ENCODE peak calls at places on chromosomes 12 and 14, in six cellular contexts. K is BE2C; E is CD4-positive, CD25-positive, alpha-beta regulatory T cell; T is thoracic aorta; M is AG09309; X is iPS DF 6.9. N is an unnamed sample.

GRCh38 chr14:65879218-65880009 is 466.9 kb downstream of the FUT8 start:
- DNase-seq in E (no peak), X (no peak), T (no peak), M (peak), K (no peak), N (peak)

GRCh38 chr14:91135039-91135438 is 21.2 kb downstream of the DGLUCY start:
- DNase-seq in K (no peak), X (no peak), M (no peak), E (no peak), T (no peak), N (peak)

GRCh38 chr12:54390176-54390667 is 5.7 kb upstream of the ZNF385A start:
- DNase-seq in M (no peak), X (no peak), K (no peak), T (no peak), E (no peak), N (peak)

GRCh38 chr14:33800735-33801163 is 150.1 kb downstream of the EGLN3 start:
- DNase-seq in X (no peak), M (no peak), E (no peak), T (no peak), K (no peak), N (no peak)

GRCh38 chr14:105498430-105499255 is 7.6 kb downstream of the TEDC1 start:
- DNase-seq in E (peak), T (no peak), X (no peak), K (peak), M (no peak), N (no peak)

GRCh38 chr14:103408491-103409155 is 23.4 kb downstream of the MARK3 start:
- DNase-seq in E (no peak), T (no peak), M (no peak), X (no peak), K (no peak), N (no peak)

GRCh38 chr12:63844391-63845341 is at the start of gene SRGAP1:
- DNase-seq in M (peak), E (no peak), T (peak), X (no peak), K (peak), N (peak)

GRCh38 chr12:45357547-45358417 is 141.9 kb downstream of the ANO6 start:
- DNase-seq in K (no peak), E (no peak), T (no peak), M (no peak), X (no peak), N (no peak)

GRCh38 chr14:68842298-68842697 is 49.4 kb upstream of the ZFP36L1 start:
- DNase-seq in M (no peak), E (no peak), K (no peak), T (no peak), X (no peak), N (no peak)

GRCh38 chr14:52790756-52791203 is 627 bp downstream of the GNPNAT1 start:
- DNase-seq in T (no peak), K (no peak), X (no peak), M (no peak), E (no peak), N (no peak)

GRCh38 chr14:52299692-52300278 is 14.3 kb upstream of the PTGER2 start:
- DNase-seq in X (peak), E (no peak), M (peak), T (no peak), K (no peak), N (peak)

GRCh38 chr14:67650161-67650560 is 24.3 kb downstream of the VTI1B start:
- DNase-seq in T (no peak), M (no peak), X (no peak), E (no peak), K (no peak), N (no peak)

GRCh38 chr14:24055971-24056799 is 4.4 kb downstream of the CARMIL3 start:
- DNase-seq in M (no peak), T (no peak), X (no peak), K (no peak), E (no peak), N (no peak)

DNA sequence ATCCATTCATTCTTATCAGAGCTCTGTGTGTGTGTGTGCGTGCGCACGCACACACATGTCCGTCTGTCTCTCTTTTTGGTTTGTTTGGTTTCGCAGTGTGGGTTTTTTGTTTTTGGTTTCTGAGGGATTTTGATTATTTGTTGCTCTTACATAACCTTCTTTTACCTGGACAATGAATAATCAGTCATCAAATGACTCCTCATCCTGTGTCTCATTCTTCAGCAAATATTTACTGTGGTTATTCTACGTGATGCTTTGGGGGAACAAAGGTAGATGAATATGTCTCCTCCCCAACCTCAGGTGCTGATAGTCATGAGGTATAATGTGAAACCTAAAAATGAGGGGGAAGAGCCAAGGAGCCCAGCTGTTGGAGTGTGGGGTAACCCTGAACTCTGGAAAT is 92.4 kb downstream of the SAMD4A start:
- DNase-seq in X (no peak), K (no peak), E (no peak), M (no peak), T (no peak), N (peak)
- H3K4me3 ChIP-seq in X (no peak), K (no peak), E (no peak), M (no peak), T (no peak), N (no peak)

GRCh38 chr14:55436530-55436929 is 3.9 kb downstream of the TBPL2 start:
- DNase-seq in T (no peak), X (no peak), E (no peak), M (no peak), K (no peak), N (no peak)
- H3K4me3 ChIP-seq in T (no peak), X (no peak), E (no peak), M (no peak), K (no peak), N (no peak)

DNA sequence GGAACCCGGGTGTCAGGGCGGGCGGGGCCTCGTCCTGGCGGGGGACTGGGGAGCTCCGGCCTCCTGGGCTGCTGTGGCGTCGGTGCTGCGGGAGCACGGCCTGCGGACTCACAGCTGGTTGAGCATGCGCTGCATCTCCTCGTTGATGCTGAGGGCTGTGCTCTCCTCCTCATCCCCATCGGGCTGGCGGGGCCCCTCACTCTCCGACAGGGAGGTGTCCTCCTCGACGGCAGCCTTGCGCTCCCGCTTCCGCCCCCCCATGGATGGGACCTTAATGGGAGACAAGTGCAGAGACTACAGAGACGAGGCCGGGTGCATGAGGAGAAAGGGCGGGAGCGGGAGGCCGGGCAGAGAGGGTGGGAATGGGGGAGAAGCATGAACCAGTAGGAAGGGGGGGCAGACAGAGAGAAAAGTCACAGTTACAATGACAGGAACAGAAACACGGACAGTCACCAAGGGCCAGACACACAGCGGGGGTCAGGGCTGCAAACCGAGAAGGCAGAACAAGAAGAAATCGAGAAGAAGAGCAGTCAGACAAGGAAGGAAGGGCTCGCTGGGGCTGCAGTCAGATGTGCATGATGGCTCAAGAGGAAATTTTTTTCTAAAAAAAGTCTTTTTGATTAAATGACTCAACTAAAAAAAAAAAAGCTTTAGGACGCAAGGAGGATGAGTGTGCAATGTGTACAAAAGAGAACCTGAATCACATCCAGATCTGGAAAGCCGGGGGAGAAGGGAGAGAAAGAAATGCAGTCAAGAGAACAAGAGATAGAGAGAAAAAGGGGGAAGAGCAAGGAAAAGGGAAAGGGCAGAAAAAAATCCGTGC is 7.1 kb downstream of the IFFO1 start:
- DNase-seq in K (no peak), M (peak), X (no peak), E (no peak), T (no peak), N (peak)
- H3K4me3 ChIP-seq in K (no peak), M (peak), X (no peak), E (no peak), T (peak), N (no peak)

GRCh38 chr12:100165356-100165755 is 22.7 kb upstream of the BLTP3B start:
- DNase-seq in T (no peak), E (no peak), M (no peak), X (no peak), K (no peak), N (no peak)

GRCh38 chr12:100166232-100166631 is 23.6 kb upstream of the BLTP3B start:
- DNase-seq in E (no peak), M (no peak), X (no peak), K (no peak), T (no peak), N (no peak)

GRCh38 chr12:100168562-100168961 is 25.9 kb upstream of the BLTP3B start:
- DNase-seq in K (no peak), E (no peak), X (no peak), T (no peak), M (no peak), N (peak)

GRCh38 chr12:100163416-100164152 is 20.9 kb upstream of the BLTP3B start:
- DNase-seq in E (peak), X (peak), T (peak), K (peak), M (no peak), N (peak)

DNA sequence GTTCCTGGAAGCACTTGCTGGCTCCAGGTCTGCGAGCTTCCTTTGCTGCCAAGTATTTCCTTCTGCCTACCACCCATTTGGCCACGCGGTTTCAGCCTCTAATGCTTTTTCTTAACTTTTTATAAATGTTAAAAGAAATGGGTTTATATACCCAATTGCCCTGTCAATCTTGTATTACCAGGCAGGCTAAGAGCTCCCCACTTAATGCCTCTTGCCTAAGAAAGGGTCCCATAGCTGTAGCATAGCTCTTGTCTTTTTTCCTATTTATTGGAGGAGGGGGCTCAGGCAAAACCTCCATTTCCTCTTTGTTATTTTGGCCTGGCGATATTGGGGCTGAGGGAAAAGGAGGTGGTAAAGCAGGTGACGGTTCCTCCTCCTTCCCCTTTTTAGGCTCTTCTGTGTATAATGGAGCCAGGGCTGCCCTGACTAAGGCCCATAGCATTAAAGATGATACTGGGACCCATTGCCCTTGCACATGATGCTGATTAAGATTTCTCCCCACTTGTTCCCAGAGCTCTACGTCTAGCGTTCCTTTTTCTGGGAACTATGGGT is 21.6 kb upstream of the BLTP3B start:
- DNase-seq in X (no peak), M (no peak), T (no peak), K (no peak), E (no peak), N (no peak)
- H3K4me3 ChIP-seq in X (no peak), M (peak), T (peak), K (peak), E (no peak), N (no peak)

DNA sequence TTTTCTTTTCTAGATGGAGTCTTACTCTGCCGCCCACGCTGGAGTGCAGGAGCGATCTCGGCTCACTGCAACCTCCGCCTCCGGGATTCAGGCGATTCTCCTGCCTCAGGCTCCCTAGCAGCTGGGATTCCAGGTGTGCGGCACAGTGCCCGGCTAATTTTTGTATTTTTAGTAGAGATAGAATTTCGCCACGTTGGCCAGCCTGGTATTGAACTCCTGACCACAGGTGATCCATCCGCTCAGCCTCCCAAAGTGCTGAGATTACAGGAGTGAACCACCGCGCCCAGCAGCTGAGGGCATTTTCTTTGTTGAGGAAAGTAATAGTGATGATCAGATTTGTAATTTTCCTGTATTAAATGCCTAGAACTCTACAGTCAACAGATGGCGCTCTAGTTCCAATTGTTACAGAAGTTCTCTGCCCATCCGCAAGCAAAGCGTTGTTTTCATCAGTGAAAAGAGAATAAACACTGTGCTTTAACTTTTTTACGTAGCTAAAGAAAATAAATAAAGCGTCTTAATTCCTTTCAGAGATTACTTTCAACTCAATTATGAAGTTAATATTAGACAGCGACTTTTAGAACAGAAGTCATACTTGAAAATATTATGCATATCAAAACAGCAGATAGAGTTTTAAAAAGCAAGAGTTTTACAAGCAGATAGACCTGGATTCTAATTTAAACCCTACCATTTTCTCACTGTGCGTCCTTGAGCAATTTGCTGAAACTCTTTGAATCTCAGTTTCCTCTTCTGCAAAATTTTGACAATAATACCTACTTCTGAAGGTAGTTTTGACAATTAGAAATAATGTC is 335.1 kb downstream of the DUSP6 start:
- DNase-seq in E (peak), K (peak), T (no peak), X (peak), M (no peak), N (peak)
- H3K4me3 ChIP-seq in E (no peak), K (peak), T (peak), X (peak), M (peak), N (no peak)

DNA sequence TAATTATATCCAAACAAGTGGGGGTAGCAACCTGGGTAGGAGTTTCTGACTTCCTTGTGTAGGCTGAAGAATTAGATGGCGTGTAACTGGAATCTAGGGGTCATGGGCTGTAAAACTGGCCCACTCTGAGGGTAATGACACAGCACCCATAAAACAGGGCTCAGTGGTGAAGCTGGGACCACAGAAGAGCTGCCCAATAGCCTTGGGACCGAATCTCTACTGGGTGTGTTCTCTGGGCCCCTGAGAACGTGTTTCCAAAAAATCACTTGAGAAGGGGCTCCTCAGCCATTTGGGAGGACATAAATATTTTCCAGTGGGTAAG is 3.7 kb downstream of the RNASE8 start:
- DNase-seq in X (no peak), K (no peak), T (no peak), E (no peak), M (no peak), N (no peak)
- H3K4me3 ChIP-seq in X (no peak), K (no peak), T (no peak), E (no peak), M (no peak), N (no peak)

N was measured in epithelial cell of esophagus.